ENCODE peak calls at places on chromosomes 3 and 15, in six cellular contexts. Y is SK-N-SH, M is fibroblast of lung, W is GM23338, I is neuronal stem cell, V is IMR-90. N is an unnamed sample.

GRCh38 chr3:57582470-57583168 is 14.5 kb downstream of the ARF4 start:
- DNase-seq in V (no peak), M (no peak), Y (peak; percentile 10), W (peak; percentile 31), I (no peak), N (peak; percentile 33)

GRCh38 chr3:38168988-38169363 is 3.6 kb downstream of the OXSR1 start:
- DNase-seq in V (peak; percentile 39), W (no peak), Y (no peak), I (no peak), M (peak; percentile 55), N (no peak)

GRCh38 chr15:70863450-70864218 is 9.7 kb upstream of the LARP6 start:
- DNase-seq in W (no peak), M (peak; percentile 94), I (no peak), Y (no peak), V (peak; percentile 92), N (no peak)

GRCh38 chr3:194688207-194688711 is 2.6 kb downstream of the FAM43A start:
- DNase-seq in M (peak; percentile 39), W (peak; percentile 75), I (peak; percentile 11), V (peak; percentile 23), Y (peak; percentile 40), N (no peak)

GRCh38 chr15:93047621-93048425 is 41.2 kb downstream of the RGMA start:
- DNase-seq in I (no peak), V (no peak), W (no peak), M (no peak), Y (no peak), N (peak; percentile 62)

GRCh38 chr15:85296615-85297402 is 83.6 kb upstream of the AKAP13 start:
- DNase-seq in Y (peak; percentile 70), M (peak; percentile 64), W (peak; percentile 72), V (peak; percentile 81), I (peak; percentile 50), N (peak; percentile 43)

GRCh38 chr3:188956839-188957489 is 214.8 kb upstream of the TPRG1 start:
- DNase-seq in W (peak; percentile 89), I (peak; percentile 41), Y (peak; percentile 22), M (peak; percentile 62), V (peak; percentile 78), N (peak; percentile 36)

GRCh38 chr3:11654166-11654565 is 10.5 kb upstream of the VGLL4 start:
- DNase-seq in Y (no peak), W (peak; percentile 36), I (no peak), M (no peak), V (no peak), N (no peak)

GRCh38 chr3:13165576-13165975 is 92.3 kb upstream of the IQSEC1 start:
- DNase-seq in V (no peak), Y (no peak), I (no peak), W (no peak), M (no peak), N (no peak)

GRCh38 chr3:59512066-59512465 is 462.2 kb upstream of the CFAP20DC start:
- DNase-seq in Y (no peak), M (no peak), V (no peak), W (no peak), I (no peak), N (no peak)

GRCh38 chr15:63971427-63971805 is 74.9 kb downstream of the DAPK2 start:
- DNase-seq in I (no peak), W (no peak), M (no peak), Y (no peak), V (no peak), N (no peak)

GRCh38 chr3:142608615-142609014 is 12.4 kb downstream of the PLS1 start:
- DNase-seq in V (no peak), Y (no peak), W (no peak), I (no peak), M (no peak), N (no peak)

GRCh38 chr15:35141743-35142356 is 56.8 kb upstream of the NANOGP8 start:
- DNase-seq in W (no peak), Y (no peak), I (no peak), M (peak; percentile 93), V (peak; percentile 96), N (no peak)

GRCh38 chr15:49823987-49824538 is 203.2 kb downstream of the DTWD1 start:
- DNase-seq in M (no peak), Y (no peak), I (no peak), W (no peak), V (peak; percentile 29), N (no peak)

GRCh38 chr15:82855286-82856092 is 46.1 kb downstream of the WHAMM start:
- DNase-seq in M (no peak), V (no peak), Y (no peak), W (no peak), I (peak; percentile 62), N (no peak)

GRCh38 chr15:91040851-91041250 is 18.5 kb upstream of the VPS33B start:
- DNase-seq in V (no peak), M (peak; percentile 52), Y (no peak), I (no peak), W (no peak), N (no peak)

GRCh38 chr15:68885070-68885469 is 45.3 kb upstream of the SPESP1 start:
- DNase-seq in V (peak; percentile 25), W (peak; percentile 72), I (no peak), M (peak; percentile 60), Y (no peak), N (no peak)

GRCh38 chr3:96814581-96815567 is at the start of gene EPHA6:
- DNase-seq in M (peak; percentile 3), Y (peak; percentile 19), W (peak; percentile 44), V (no peak), I (no peak), N (no peak)

GRCh38 chr15:101358895-101359294 is 63.8 kb upstream of the SNRPA1 start:
- DNase-seq in I (no peak), W (peak; percentile 37), M (peak; percentile 2), V (peak; percentile 18), Y (no peak), N (peak; percentile 52)

GRCh38 chr3:100042577-100042981 is 71.7 kb downstream of the FILIP1L start:
- DNase-seq in I (no peak), W (no peak), M (peak; percentile 94), Y (no peak), V (peak; percentile 64), N (no peak)

GRCh38 chr3:128681277-128681829 is 30.7 kb upstream of the RPN1 start:
- DNase-seq in Y (peak; percentile 39), W (no peak), V (no peak), M (no peak), I (no peak), N (no peak)

GRCh38 chr15:96273317-96274086 is 57.0 kb upstream of the NR2F2 start:
- DNase-seq in M (peak; percentile 100), I (no peak), Y (no peak), V (peak; percentile 100), W (no peak), N (peak; percentile 3)

GRCh38 chr3:133874344-133874743 is 21.3 kb downstream of the RAB6B start:
- DNase-seq in M (no peak), V (peak; percentile 10), Y (no peak), W (no peak), I (no peak), N (no peak)

GRCh38 chr15:55106155-55106554 is 90.6 kb downstream of the RSL24D1 start:
- DNase-seq in W (no peak), M (no peak), V (no peak), I (no peak), Y (no peak), N (no peak)

GRCh38 chr3:38805004-38805403 is 11.0 kb downstream of the SCN10A start:
- DNase-seq in M (no peak), Y (no peak), W (no peak), V (no peak), I (no peak), N (no peak)

GRCh38 chr3:156553705-156554356 is 1.1 kb downstream of the SSR3 start:
- DNase-seq in W (peak; percentile 15), V (peak; percentile 84), I (no peak), M (peak; percentile 88), Y (peak; percentile 13), N (peak; percentile 33)

GRCh38 chr3:138441742-138442141 is 7.3 kb downstream of the ESYT3 start:
- DNase-seq in M (peak; percentile 52), V (peak; percentile 31), Y (peak; percentile 7), I (no peak), W (no peak), N (no peak)

DNA sequence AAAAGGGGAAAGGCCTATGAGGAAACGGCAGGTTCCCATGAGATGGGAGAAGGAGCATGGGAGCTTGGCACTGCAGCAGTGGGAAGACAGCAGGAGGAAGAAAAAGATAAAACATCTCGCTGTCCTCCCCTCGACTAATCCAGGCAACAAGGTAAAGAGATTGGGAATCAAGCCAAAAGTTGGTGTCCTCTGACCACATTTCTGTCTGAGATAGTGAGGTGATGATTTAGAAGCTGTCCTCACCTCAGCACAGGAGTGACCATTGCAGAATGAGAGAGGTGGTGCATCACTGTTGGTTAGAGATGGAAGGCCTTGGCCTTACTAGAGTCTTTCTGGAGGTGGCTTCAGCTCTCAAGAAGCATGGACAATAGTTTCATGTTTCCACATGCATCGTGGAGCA is 226.6 kb upstream of the CCDC54 start:
- DNase-seq in Y (no peak), I (no peak), M (no peak), V (no peak), W (no peak), N (no peak)
- H3K4me2 ChIP-seq in Y (no peak overlapping the region), I (no peak overlapping the region), M (no peak overlapping the region), V (no peak overlapping the region), W (no peak overlapping the region), N (no peak overlapping the region)

DNA sequence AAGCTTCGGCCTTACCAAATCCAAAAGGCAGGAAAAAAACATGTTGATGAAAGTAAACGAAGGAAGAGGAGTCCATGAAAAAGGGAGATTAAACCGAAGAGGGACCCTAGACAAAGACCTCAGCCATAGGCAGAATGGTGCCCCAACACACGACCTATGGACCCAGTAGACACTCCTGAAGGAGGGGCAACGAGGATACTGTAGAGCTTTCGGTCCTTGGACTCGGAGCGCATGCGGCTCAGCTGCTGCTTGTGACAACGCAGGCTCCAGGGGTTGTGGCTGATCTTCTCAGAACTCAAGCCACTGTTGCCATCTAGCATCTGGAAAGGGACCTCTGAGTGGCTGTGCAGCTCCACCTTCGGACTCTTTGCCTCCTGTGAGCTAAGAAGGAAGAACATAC is 8.8 kb upstream of the GMPPB start:
- DNase-seq in M (no peak), W (no peak), V (no peak), Y (no peak), I (no peak), N (no peak)
- H3K4me2 ChIP-seq in M (no peak overlapping the region), W (no peak overlapping the region), V (no peak overlapping the region), Y (no peak overlapping the region), I (no peak overlapping the region), N (no peak overlapping the region)

GRCh38 chr3:21449738-21450137 is 301.3 kb downstream of the ZNF385D start:
- DNase-seq in V (no peak), W (no peak), Y (no peak), M (peak; percentile 17), I (no peak), N (no peak)
- H3K4me2 ChIP-seq in V (no peak overlapping the region), W (no peak overlapping the region), Y (no peak overlapping the region), M (no peak overlapping the region), I (no peak overlapping the region), N (no peak overlapping the region)

GRCh38 chr3:70291097-70291482 is 21.3 kb downstream of the MDFIC2 start:
- DNase-seq in Y (no peak), V (no peak), I (no peak), M (no peak), W (no peak), N (no peak)
- H3K4me2 ChIP-seq in Y (no peak overlapping the region), V (no peak overlapping the region), I (no peak overlapping the region), M (no peak overlapping the region), W (no peak overlapping the region), N (no peak overlapping the region)

N was measured in DND-41.